ENCODE peak calls at places on chromosomes 3 and 15, in seven cellular contexts. One of them, this sample, is unnamed. For H3K9me3, the result is how much of the 10 kb centered on the place peaks cover.

GRCh38 chr3:188365978-188366698 is 212.2 kb downstream of the LPP start:
- DNase-seq in tibial artery: no peak
- DNase-seq in heart right ventricle: no peak
- DNase-seq in effector memory CD4-positive, alpha-beta T cell: no peak
- DNase-seq in psoas muscle: no peak
- DNase-seq in CD4-positive, CD25-positive, alpha-beta regulatory T cell: no peak
- DNase-seq in mucosa of descending colon: no peak
- DNase-seq in this sample: no peak

GRCh38 chr3:141386611-141387110 is 18.4 kb downstream of the ZBTB38 start:
- DNase-seq in tibial artery: no peak
- DNase-seq in heart right ventricle: no peak
- DNase-seq in effector memory CD4-positive, alpha-beta T cell: no peak
- DNase-seq in psoas muscle: no peak
- DNase-seq in CD4-positive, CD25-positive, alpha-beta regulatory T cell: no peak
- DNase-seq in mucosa of descending colon: no peak
- DNase-seq in this sample: no peak

GRCh38 chr3:84967767-84968581 is 9.2 kb downstream of the CADM2 start:
- DNase-seq in tibial artery: no peak
- DNase-seq in heart right ventricle: no peak
- DNase-seq in effector memory CD4-positive, alpha-beta T cell: no peak
- DNase-seq in psoas muscle: no peak
- DNase-seq in CD4-positive, CD25-positive, alpha-beta regulatory T cell: no peak
- DNase-seq in mucosa of descending colon: no peak
- DNase-seq in this sample: no peak

GRCh38 chr3:178308696-178309278 is 227.4 kb upstream of the KCNMB2 start:
- DNase-seq in tibial artery: no peak
- DNase-seq in heart right ventricle: no peak
- DNase-seq in effector memory CD4-positive, alpha-beta T cell: no peak
- DNase-seq in psoas muscle: no peak
- DNase-seq in CD4-positive, CD25-positive, alpha-beta regulatory T cell: no peak
- DNase-seq in mucosa of descending colon: no peak
- DNase-seq in this sample: no peak

GRCh38 chr3:10941972-10942371 is 50.6 kb upstream of the SLC6A1 start:
- DNase-seq in tibial artery: no peak
- DNase-seq in heart right ventricle: no peak
- DNase-seq in effector memory CD4-positive, alpha-beta T cell: no peak
- DNase-seq in psoas muscle: no peak
- DNase-seq in CD4-positive, CD25-positive, alpha-beta regulatory T cell: peak
- DNase-seq in mucosa of descending colon: no peak
- DNase-seq in this sample: no peak

GRCh38 chr3:158458464-158458863 is 112.5 kb upstream of the MLF1 start:
- DNase-seq in tibial artery: no peak
- DNase-seq in heart right ventricle: no peak
- DNase-seq in effector memory CD4-positive, alpha-beta T cell: no peak
- DNase-seq in psoas muscle: no peak
- DNase-seq in CD4-positive, CD25-positive, alpha-beta regulatory T cell: no peak
- DNase-seq in mucosa of descending colon: no peak
- DNase-seq in this sample: no peak

GRCh38 chr3:195895078-195895899 is 13.1 kb downstream of the TNK2 start:
- DNase-seq in tibial artery: no peak
- DNase-seq in heart right ventricle: peak
- DNase-seq in effector memory CD4-positive, alpha-beta T cell: peak
- DNase-seq in psoas muscle: peak
- DNase-seq in CD4-positive, CD25-positive, alpha-beta regulatory T cell: peak
- DNase-seq in mucosa of descending colon: peak
- DNase-seq in this sample: peak

GRCh38 chr15:96347181-96348111 is 16.9 kb downstream of the NR2F2 start:
- DNase-seq in tibial artery: peak
- DNase-seq in heart right ventricle: no peak
- DNase-seq in effector memory CD4-positive, alpha-beta T cell: no peak
- DNase-seq in psoas muscle: peak
- DNase-seq in CD4-positive, CD25-positive, alpha-beta regulatory T cell: no peak
- DNase-seq in mucosa of descending colon: no peak
- DNase-seq in this sample: no peak

GRCh38 chr3:72452745-72453144 is 395.5 kb downstream of the SHQ1 start:
- DNase-seq in tibial artery: no peak
- DNase-seq in heart right ventricle: no peak
- DNase-seq in effector memory CD4-positive, alpha-beta T cell: no peak
- DNase-seq in psoas muscle: no peak
- DNase-seq in CD4-positive, CD25-positive, alpha-beta regulatory T cell: no peak
- DNase-seq in mucosa of descending colon: no peak
- DNase-seq in this sample: no peak

GRCh38 chr3:169661567-169662214 is 1.8 kb downstream of the MECOM start:
- DNase-seq in tibial artery: peak
- DNase-seq in heart right ventricle: peak
- DNase-seq in effector memory CD4-positive, alpha-beta T cell: no peak
- DNase-seq in psoas muscle: peak
- DNase-seq in CD4-positive, CD25-positive, alpha-beta regulatory T cell: no peak
- DNase-seq in mucosa of descending colon: peak
- DNase-seq in this sample: no peak

GRCh38 chr3:60294181-60294580 is 957.1 kb downstream of the FHIT start:
- DNase-seq in tibial artery: no peak
- DNase-seq in heart right ventricle: no peak
- DNase-seq in effector memory CD4-positive, alpha-beta T cell: no peak
- DNase-seq in psoas muscle: no peak
- DNase-seq in CD4-positive, CD25-positive, alpha-beta regulatory T cell: peak
- DNase-seq in mucosa of descending colon: no peak
- DNase-seq in this sample: no peak

GRCh38 chr3:112489674-112490479 is 9.4 kb downstream of the BTLA start:
- DNase-seq in tibial artery: no peak
- DNase-seq in heart right ventricle: no peak
- DNase-seq in effector memory CD4-positive, alpha-beta T cell: no peak
- DNase-seq in psoas muscle: no peak
- DNase-seq in CD4-positive, CD25-positive, alpha-beta regulatory T cell: peak
- DNase-seq in mucosa of descending colon: no peak
- DNase-seq in this sample: no peak

GRCh38 chr3:41808152-41808551 is 153.8 kb downstream of the ULK4 start:
- DNase-seq in tibial artery: no peak
- DNase-seq in heart right ventricle: no peak
- DNase-seq in effector memory CD4-positive, alpha-beta T cell: no peak
- DNase-seq in psoas muscle: no peak
- DNase-seq in CD4-positive, CD25-positive, alpha-beta regulatory T cell: no peak
- DNase-seq in mucosa of descending colon: no peak
- DNase-seq in this sample: no peak

GRCh38 chr3:72533584-72534473 is 314.4 kb downstream of the SHQ1 start:
- DNase-seq in tibial artery: no peak
- DNase-seq in heart right ventricle: no peak
- DNase-seq in effector memory CD4-positive, alpha-beta T cell: no peak
- DNase-seq in psoas muscle: no peak
- DNase-seq in CD4-positive, CD25-positive, alpha-beta regulatory T cell: no peak
- DNase-seq in mucosa of descending colon: no peak
- DNase-seq in this sample: no peak

GRCh38 chr3:178226094-178226493 is 310.1 kb upstream of the KCNMB2 start:
- DNase-seq in tibial artery: no peak
- DNase-seq in heart right ventricle: no peak
- DNase-seq in effector memory CD4-positive, alpha-beta T cell: no peak
- DNase-seq in psoas muscle: no peak
- DNase-seq in CD4-positive, CD25-positive, alpha-beta regulatory T cell: no peak
- DNase-seq in mucosa of descending colon: no peak
- DNase-seq in this sample: no peak

GRCh38 chr3:930866-931265 is 162.0 kb upstream of the CNTN6 start:
- DNase-seq in tibial artery: no peak
- DNase-seq in heart right ventricle: no peak
- DNase-seq in effector memory CD4-positive, alpha-beta T cell: no peak
- DNase-seq in psoas muscle: no peak
- DNase-seq in CD4-positive, CD25-positive, alpha-beta regulatory T cell: no peak
- DNase-seq in mucosa of descending colon: no peak
- DNase-seq in this sample: no peak
- H3K9me3 ChIP-seq in tibial artery: under half
- H3K9me3 ChIP-seq in heart right ventricle: under half
- H3K9me3 ChIP-seq in effector memory CD4-positive, alpha-beta T cell: under half
- H3K9me3 ChIP-seq in psoas muscle: under half
- H3K9me3 ChIP-seq in CD4-positive, CD25-positive, alpha-beta regulatory T cell: under half
- H3K9me3 ChIP-seq in mucosa of descending colon: under half
- H3K9me3 ChIP-seq in this sample: under half

DNA sequence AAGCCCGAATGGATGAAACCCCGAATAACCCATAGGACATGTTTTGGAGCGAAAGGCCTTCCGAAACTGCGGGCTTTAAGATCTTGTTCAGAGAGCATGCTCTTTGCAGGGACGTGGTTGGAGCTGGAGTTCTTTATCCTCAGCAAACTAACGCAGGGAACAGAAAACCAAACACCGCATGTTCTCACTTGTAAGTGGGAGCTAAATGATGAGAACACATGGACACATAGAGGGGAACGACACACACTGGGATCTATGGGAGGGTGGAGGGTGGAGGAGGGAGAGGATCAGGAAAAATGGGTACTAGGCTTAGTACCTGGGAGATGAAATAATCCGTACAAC is 219.7 kb upstream of the ATP10A start:
- DNase-seq in tibial artery: no peak
- DNase-seq in heart right ventricle: no peak
- DNase-seq in effector memory CD4-positive, alpha-beta T cell: no peak
- DNase-seq in psoas muscle: no peak
- DNase-seq in CD4-positive, CD25-positive, alpha-beta regulatory T cell: peak
- DNase-seq in mucosa of descending colon: no peak
- DNase-seq in this sample: no peak
- H3K9me3 ChIP-seq in tibial artery: under half
- H3K9me3 ChIP-seq in heart right ventricle: under half
- H3K9me3 ChIP-seq in effector memory CD4-positive, alpha-beta T cell: under half
- H3K9me3 ChIP-seq in psoas muscle: under half
- H3K9me3 ChIP-seq in CD4-positive, CD25-positive, alpha-beta regulatory T cell: under half
- H3K9me3 ChIP-seq in mucosa of descending colon: under half
- H3K9me3 ChIP-seq in this sample: under half

DNA sequence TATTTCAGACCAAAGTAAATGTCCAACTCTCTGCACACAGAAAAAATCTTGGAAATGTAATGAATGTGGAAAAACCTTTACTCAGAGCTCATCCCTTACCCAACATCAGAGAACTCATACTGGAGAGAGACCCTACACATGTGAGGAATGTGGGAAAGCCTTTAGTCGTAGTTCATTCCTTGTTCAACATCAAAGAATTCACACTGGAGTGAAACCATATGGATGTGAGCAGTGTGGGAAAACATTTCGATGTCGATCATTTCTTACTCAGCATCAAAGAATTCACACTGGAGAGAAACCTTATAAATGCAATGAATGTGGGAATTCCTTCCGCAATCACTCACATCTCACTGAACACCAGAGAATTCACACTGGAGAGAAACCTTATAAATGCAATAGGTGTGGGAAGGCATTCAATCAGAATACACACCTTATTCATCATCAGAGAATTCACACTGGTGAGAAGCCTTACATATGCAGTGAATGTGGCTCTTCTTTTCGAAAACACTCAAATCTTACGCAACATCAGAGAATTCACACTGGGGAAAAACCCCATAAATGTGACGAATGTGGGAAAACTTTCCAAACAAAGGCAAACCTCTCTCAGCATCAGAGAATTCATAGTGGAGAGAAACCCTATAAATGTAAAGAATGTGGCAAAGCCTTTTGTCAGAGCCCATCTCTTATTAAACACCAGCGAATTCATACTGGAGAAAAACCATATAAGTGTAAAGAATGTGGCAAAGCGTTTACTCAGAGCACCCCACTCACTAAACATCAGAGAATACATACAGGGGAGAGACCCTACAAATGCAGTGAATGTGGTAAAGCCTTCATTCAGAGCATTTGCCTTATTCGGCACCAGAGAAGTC is 8.0 kb upstream of the ZNF501 start:
- DNase-seq in tibial artery: no peak
- DNase-seq in heart right ventricle: no peak
- DNase-seq in effector memory CD4-positive, alpha-beta T cell: no peak
- DNase-seq in psoas muscle: no peak
- DNase-seq in CD4-positive, CD25-positive, alpha-beta regulatory T cell: no peak
- DNase-seq in mucosa of descending colon: no peak
- DNase-seq in this sample: no peak
- H3K9me3 ChIP-seq in tibial artery: under half
- H3K9me3 ChIP-seq in heart right ventricle: under half
- H3K9me3 ChIP-seq in effector memory CD4-positive, alpha-beta T cell: half or more
- H3K9me3 ChIP-seq in psoas muscle: half or more
- H3K9me3 ChIP-seq in CD4-positive, CD25-positive, alpha-beta regulatory T cell: half or more
- H3K9me3 ChIP-seq in mucosa of descending colon: half or more
- H3K9me3 ChIP-seq in this sample: half or more

GRCh38 chr15:71221417-71221816 is 106.1 kb downstream of the THSD4 start:
- DNase-seq in tibial artery: no peak
- DNase-seq in heart right ventricle: no peak
- DNase-seq in effector memory CD4-positive, alpha-beta T cell: no peak
- DNase-seq in psoas muscle: no peak
- DNase-seq in CD4-positive, CD25-positive, alpha-beta regulatory T cell: no peak
- DNase-seq in mucosa of descending colon: no peak
- DNase-seq in this sample: no peak
- H3K9me3 ChIP-seq in tibial artery: under half
- H3K9me3 ChIP-seq in heart right ventricle: under half
- H3K9me3 ChIP-seq in effector memory CD4-positive, alpha-beta T cell: under half
- H3K9me3 ChIP-seq in psoas muscle: under half
- H3K9me3 ChIP-seq in CD4-positive, CD25-positive, alpha-beta regulatory T cell: under half
- H3K9me3 ChIP-seq in mucosa of descending colon: under half
- H3K9me3 ChIP-seq in this sample: under half

GRCh38 chr15:22240403-22240802 is 160.1 kb downstream of the OR4M2 start:
- DNase-seq in tibial artery: no peak
- DNase-seq in heart right ventricle: no peak
- DNase-seq in effector memory CD4-positive, alpha-beta T cell: no peak
- DNase-seq in psoas muscle: no peak
- DNase-seq in CD4-positive, CD25-positive, alpha-beta regulatory T cell: no peak
- DNase-seq in mucosa of descending colon: no peak
- DNase-seq in this sample: no peak
- H3K9me3 ChIP-seq in tibial artery: under half
- H3K9me3 ChIP-seq in heart right ventricle: under half
- H3K9me3 ChIP-seq in effector memory CD4-positive, alpha-beta T cell: under half
- H3K9me3 ChIP-seq in psoas muscle: under half
- H3K9me3 ChIP-seq in CD4-positive, CD25-positive, alpha-beta regulatory T cell: under half
- H3K9me3 ChIP-seq in mucosa of descending colon: half or more
- H3K9me3 ChIP-seq in this sample: under half

GRCh38 chr3:963755-964154 is 129.1 kb upstream of the CNTN6 start:
- DNase-seq in tibial artery: no peak
- DNase-seq in heart right ventricle: no peak
- DNase-seq in effector memory CD4-positive, alpha-beta T cell: no peak
- DNase-seq in psoas muscle: no peak
- DNase-seq in CD4-positive, CD25-positive, alpha-beta regulatory T cell: no peak
- DNase-seq in mucosa of descending colon: no peak
- DNase-seq in this sample: no peak
- H3K9me3 ChIP-seq in tibial artery: under half
- H3K9me3 ChIP-seq in heart right ventricle: under half
- H3K9me3 ChIP-seq in effector memory CD4-positive, alpha-beta T cell: under half
- H3K9me3 ChIP-seq in psoas muscle: under half
- H3K9me3 ChIP-seq in CD4-positive, CD25-positive, alpha-beta regulatory T cell: under half
- H3K9me3 ChIP-seq in mucosa of descending colon: under half
- H3K9me3 ChIP-seq in this sample: under half

GRCh38 chr15:84788500-84788899 is 28.7 kb upstream of the ALPK3 start:
- DNase-seq in tibial artery: no peak
- DNase-seq in heart right ventricle: no peak
- DNase-seq in effector memory CD4-positive, alpha-beta T cell: no peak
- DNase-seq in psoas muscle: no peak
- DNase-seq in CD4-positive, CD25-positive, alpha-beta regulatory T cell: no peak
- DNase-seq in mucosa of descending colon: no peak
- DNase-seq in this sample: no peak

GRCh38 chr15:84790676-84791075 is 26.5 kb upstream of the ALPK3 start:
- DNase-seq in tibial artery: no peak
- DNase-seq in heart right ventricle: no peak
- DNase-seq in effector memory CD4-positive, alpha-beta T cell: no peak
- DNase-seq in psoas muscle: no peak
- DNase-seq in CD4-positive, CD25-positive, alpha-beta regulatory T cell: no peak
- DNase-seq in mucosa of descending colon: no peak
- DNase-seq in this sample: no peak

GRCh38 chr15:84791763-84792162 is 25.4 kb upstream of the ALPK3 start:
- DNase-seq in tibial artery: no peak
- DNase-seq in heart right ventricle: no peak
- DNase-seq in effector memory CD4-positive, alpha-beta T cell: no peak
- DNase-seq in psoas muscle: no peak
- DNase-seq in CD4-positive, CD25-positive, alpha-beta regulatory T cell: no peak
- DNase-seq in mucosa of descending colon: no peak
- DNase-seq in this sample: no peak

GRCh38 chr15:84793431-84793830 is 23.7 kb upstream of the ALPK3 start:
- DNase-seq in tibial artery: no peak
- DNase-seq in heart right ventricle: no peak
- DNase-seq in effector memory CD4-positive, alpha-beta T cell: no peak
- DNase-seq in psoas muscle: no peak
- DNase-seq in CD4-positive, CD25-positive, alpha-beta regulatory T cell: no peak
- DNase-seq in mucosa of descending colon: no peak
- DNase-seq in this sample: no peak

GRCh38 chr15:84789762-84790161 is 27.4 kb upstream of the ALPK3 start:
- DNase-seq in tibial artery: no peak
- DNase-seq in heart right ventricle: no peak
- DNase-seq in effector memory CD4-positive, alpha-beta T cell: no peak
- DNase-seq in psoas muscle: no peak
- DNase-seq in CD4-positive, CD25-positive, alpha-beta regulatory T cell: no peak
- DNase-seq in mucosa of descending colon: no peak
- DNase-seq in this sample: no peak
- H3K9me3 ChIP-seq in tibial artery: under half
- H3K9me3 ChIP-seq in heart right ventricle: under half
- H3K9me3 ChIP-seq in effector memory CD4-positive, alpha-beta T cell: under half
- H3K9me3 ChIP-seq in psoas muscle: under half
- H3K9me3 ChIP-seq in CD4-positive, CD25-positive, alpha-beta regulatory T cell: under half
- H3K9me3 ChIP-seq in mucosa of descending colon: under half
- H3K9me3 ChIP-seq in this sample: under half